ENCODE peak calls at places on chromosomes 13 and 19, in eight cellular contexts. S is cardiac muscle cell, H is GM13977, G is suprapubic skin, E is colonic mucosa, J is upper lobe of left lung, A is epithelial cell of esophagus, T is neural crest cell. F is an unnamed sample.

GRCh38 chr19:47107201-47107952 is 6.2 kb downstream of the ZC3H4 start:
- DNase-seq in S (no peak), H (no peak), G (no peak), E (peak), J (no peak), A (peak), T (no peak), F (no peak)

GRCh38 chr13:109922518-109922917 is 136.1 kb upstream of the IRS2 start:
- DNase-seq in S (no peak), H (no peak), G (no peak), E (no peak), J (no peak), A (peak), T (no peak), F (no peak)

GRCh38 chr19:35689836-35690235 is 14.5 kb upstream of the ZBTB32 start:
- DNase-seq in S (no peak), H (no peak), G (no peak), E (no peak), J (no peak), A (no peak), T (no peak), F (no peak)

GRCh38 chr13:36822786-36823185 is 3.8 kb downstream of the RFXAP start:
- DNase-seq in S (no peak), H (no peak), G (no peak), E (no peak), J (no peak), A (no peak), T (no peak), F (no peak)

GRCh38 chr13:73880365-73880764 is 253.8 kb downstream of the KLF12 start:
- DNase-seq in S (no peak), H (no peak), G (no peak), E (no peak), J (no peak), A (peak), T (no peak), F (no peak)

GRCh38 chr19:5799247-5800241 is 5.3 kb upstream of the NRTN start:
- DNase-seq in S (no peak), H (no peak), G (no peak), E (peak), J (peak), A (no peak), T (no peak), F (no peak)

GRCh38 chr19:19443902-19444693 is 38.6 kb downstream of the GATAD2A start:
- DNase-seq in S (no peak), H (no peak), G (no peak), E (no peak), J (no peak), A (no peak), T (no peak), F (no peak)

GRCh38 chr19:35153701-35154534 is 617 bp upstream of the FXYD5 start:
- DNase-seq in S (peak), H (peak), G (peak), E (peak), J (peak), A (peak), T (peak), F (peak)

GRCh38 chr19:35585844-35586243 is at the start of gene PMIS2:
- DNase-seq in S (no peak), H (no peak), G (no peak), E (no peak), J (no peak), A (no peak), T (no peak), F (no peak)

GRCh38 chr13:29474991-29475390 is 120.5 kb downstream of the SLC7A1 start:
- DNase-seq in S (no peak), H (no peak), G (no peak), E (no peak), J (no peak), A (peak), T (no peak), F (no peak)

GRCh38 chr19:40607311-40607871 is 6.2 kb downstream of the LTBP4 start:
- DNase-seq in S (no peak), H (no peak), G (no peak), E (peak), J (peak), A (no peak), T (no peak), F (no peak)

GRCh38 chr19:52343548-52343947 is 7.5 kb downstream of the ZNF610 start:
- DNase-seq in S (peak), H (no peak), G (no peak), E (peak), J (no peak), A (peak), T (peak), F (peak)

GRCh38 chr19:2750739-2751437 is 11.1 kb upstream of the SLC39A3 start:
- DNase-seq in S (no peak), H (no peak), G (no peak), E (no peak), J (no peak), A (no peak), T (no peak), F (no peak)

GRCh38 chr19:15429825-15430467 is 11.2 kb upstream of the AKAP8L start:
- DNase-seq in S (no peak), H (no peak), G (peak), E (no peak), J (no peak), A (no peak), T (no peak), F (no peak)

GRCh38 chr19:58519087-58519354 is 589 bp downstream of the ZBTB45 start:
- DNase-seq in S (peak), H (peak), G (no peak), E (peak), J (no peak), A (peak), T (peak), F (peak)

GRCh38 chr19:17107546-17108452 is 32.2 kb downstream of the MYO9B start:
- DNase-seq in S (no peak), H (no peak), G (peak), E (peak), J (peak), A (peak), T (no peak), F (no peak)

GRCh38 chr19:17553256-17553655 is 2.2 kb upstream of the COLGALT1 start:
- DNase-seq in S (no peak), H (no peak), G (no peak), E (peak), J (no peak), A (peak), T (no peak), F (no peak)

GRCh38 chr19:46976845-46977320 is 42.8 kb upstream of the NPAS1 start:
- DNase-seq in S (peak), H (no peak), G (no peak), E (no peak), J (no peak), A (no peak), T (no peak), F (no peak)

GRCh38 chr13:78604782-78605611 is 1.6 kb upstream of the POU4F1 start:
- DNase-seq in S (no peak), H (no peak), G (no peak), E (no peak), J (no peak), A (peak), T (no peak), F (no peak)

GRCh38 chr13:25213716-25214115 is 41.6 kb upstream of the AMER2 start:
- DNase-seq in S (no peak), H (no peak), G (no peak), E (no peak), J (no peak), A (peak), T (no peak), F (no peak)

GRCh38 chr13:98717256-98717655 is 35.2 kb downstream of the SLC15A1 start:
- DNase-seq in S (no peak), H (no peak), G (no peak), E (no peak), J (no peak), A (no peak), T (no peak), F (no peak)

GRCh38 chr19:5536337-5536894 is 31.3 kb downstream of the TINCR start:
- DNase-seq in S (peak), H (no peak), G (no peak), E (no peak), J (peak), A (peak), T (peak), F (no peak)

GRCh38 chr19:7811989-7812388 is 18.0 kb upstream of the EVI5L start:
- DNase-seq in S (no peak), H (no peak), G (no peak), E (no peak), J (no peak), A (peak), T (no peak), F (no peak)

GRCh38 chr13:30466841-30467252 is 1.1 kb upstream of the HMGB1 start:
- DNase-seq in S (no peak), H (no peak), G (no peak), E (no peak), J (no peak), A (no peak), T (no peak), F (no peak)

GRCh38 chr13:110283661-110284516 is 23.1 kb downstream of the COL4A1 start:
- DNase-seq in S (no peak), H (no peak), G (no peak), E (no peak), J (no peak), A (no peak), T (no peak), F (no peak)

GRCh38 chr13:41034862-41035261 is 15.7 kb upstream of the ELF1 start:
- DNase-seq in S (no peak), H (no peak), G (no peak), E (no peak), J (no peak), A (no peak), T (no peak), F (no peak)

GRCh38 chr19:47086280-47086679 is 27.3 kb downstream of the ZC3H4 start:
- DNase-seq in S (no peak), H (no peak), G (no peak), E (no peak), J (no peak), A (no peak), T (no peak), F (no peak)

GRCh38 chr19:37738371-37738770 is 18.8 kb upstream of the ZNF607 start:
- DNase-seq in S (no peak), H (no peak), G (no peak), E (no peak), J (no peak), A (no peak), T (no peak), F (no peak)

GRCh38 chr19:2188708-2189385 is 25.1 kb downstream of the DOT1L start:
- DNase-seq in S (no peak), H (no peak), G (no peak), E (no peak), J (peak), A (peak), T (no peak), F (no peak)

GRCh38 chr13:37627428-37627827 is 28.9 kb upstream of the POSTN start:
- DNase-seq in S (no peak), H (no peak), G (no peak), E (no peak), J (no peak), A (no peak), T (no peak), F (no peak)

GRCh38 chr19:17037966-17038500 is 11.4 kb upstream of the CPAMD8 start:
- DNase-seq in S (no peak), H (no peak), G (no peak), E (no peak), J (no peak), A (no peak), T (no peak), F (no peak)

GRCh38 chr19:17091758-17092333 is 16.3 kb downstream of the MYO9B start:
- DNase-seq in S (no peak), H (no peak), G (no peak), E (peak), J (peak), A (no peak), T (no peak), F (no peak)

GRCh38 chr13:110047511-110047910 is 259.4 kb downstream of the COL4A1 start:
- DNase-seq in S (peak), H (no peak), G (no peak), E (peak), J (no peak), A (peak), T (no peak), F (no peak)

GRCh38 chr13:60164490-60164889 is 762 bp upstream of the DIAPH3 start:
- DNase-seq in S (no peak), H (no peak), G (no peak), E (peak), J (no peak), A (peak), T (no peak), F (no peak)

GRCh38 chr19:18292460-18292809 is 11.0 kb upstream of the JUND start:
- DNase-seq in S (no peak), H (no peak), G (no peak), E (peak), J (no peak), A (peak), T (peak), F (no peak)

GRCh38 chr19:20969498-20969897 is 46.4 kb downstream of the ZNF85 start:
- DNase-seq in S (no peak), H (no peak), G (no peak), E (no peak), J (no peak), A (peak), T (no peak), F (no peak)

GRCh38 chr19:1041272-1041834 is 1.4 kb downstream of the ABCA7 start:
- DNase-seq in S (no peak), H (no peak), G (no peak), E (no peak), J (no peak), A (no peak), T (no peak), F (no peak)

GRCh38 chr19:1040476-1041271 is 767 bp downstream of the ABCA7 start:
- DNase-seq in S (peak), H (peak), G (peak), E (peak), J (peak), A (peak), T (peak), F (peak)

GRCh38 chr19:1038995-1039645 is 787 bp upstream of the ABCA7 start:
- DNase-seq in S (no peak), H (no peak), G (no peak), E (no peak), J (peak), A (peak), T (no peak), F (no peak)

GRCh38 chr19:1041835-1042685 is 2.2 kb downstream of the ABCA7 start:
- DNase-seq in S (no peak), H (no peak), G (no peak), E (peak), J (peak), A (no peak), T (no peak), F (no peak)

DNA sequence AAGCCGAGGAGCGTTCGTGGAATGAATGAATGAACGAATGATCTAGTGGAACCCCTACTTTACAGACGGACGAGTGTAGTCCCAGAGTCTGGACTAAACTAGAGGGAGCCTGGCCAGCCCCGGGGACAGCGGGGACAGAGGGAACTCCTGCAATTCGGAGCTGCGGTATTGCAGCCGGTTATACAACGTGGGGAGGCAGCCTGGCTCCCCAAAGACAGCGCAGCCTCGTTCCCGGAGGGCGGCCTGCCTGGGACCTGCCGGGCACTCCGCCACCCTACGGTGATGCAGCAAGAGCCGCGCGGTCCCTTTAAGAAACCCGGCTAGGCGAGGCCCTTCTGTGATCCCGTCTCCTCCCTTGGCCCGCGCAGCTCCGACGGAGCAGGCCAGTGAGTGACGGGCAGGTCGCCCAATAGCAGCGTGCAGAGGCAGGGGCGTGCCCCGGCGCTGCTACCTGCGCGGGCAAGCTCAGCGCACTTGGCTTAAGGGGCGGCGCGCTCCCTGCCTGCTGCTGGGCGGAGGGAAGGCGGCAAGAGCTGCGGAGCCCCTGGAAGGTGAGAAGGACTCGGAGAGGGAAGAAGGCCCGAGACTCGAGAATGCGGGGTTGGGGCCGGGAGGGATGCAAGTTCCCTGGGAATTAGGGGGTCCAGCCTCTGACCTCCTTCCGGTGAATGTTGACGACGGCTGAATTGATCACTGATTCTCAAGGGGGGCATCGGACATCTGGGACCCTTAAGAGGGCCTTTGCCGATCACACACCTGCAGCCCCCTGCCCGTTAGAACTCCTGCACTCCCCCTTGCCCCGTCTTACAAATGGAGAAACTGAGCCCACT is at the start of gene ABCA7:
- DNase-seq in S (peak), H (peak), G (peak), E (peak), J (peak), A (peak), T (peak), F (peak)
- TF ChIP-seq CTCF in S (no peak), H (no peak), G (no peak), E (no peak), J (no peak), A (no peak), T (peak), F (no peak)

GRCh38 chr13:33262069-33262487 is 23.5 kb downstream of the STARD13 start:
- DNase-seq in S (no peak), H (no peak), G (no peak), E (peak), J (peak), A (peak), T (no peak), F (no peak)
- TF ChIP-seq CTCF in S (no peak), H (no peak), G (no peak), E (no peak), J (no peak), A (no peak), T (no peak), F (no peak)

GRCh38 chr19:50838239-50838638 is 4.9 kb upstream of the KLK15 start:
- DNase-seq in S (no peak), H (peak), G (no peak), E (no peak), J (no peak), A (no peak), T (no peak), F (no peak)
- TF ChIP-seq CTCF in S (peak), H (peak), G (no peak), E (no peak), J (no peak), A (peak), T (no peak), F (no peak)

GRCh38 chr13:21909331-21909730 is 238.5 kb downstream of the FGF9 start:
- DNase-seq in S (no peak), H (no peak), G (no peak), E (no peak), J (no peak), A (peak), T (no peak), F (no peak)

GRCh38 chr13:21911916-21912315 is 241.0 kb downstream of the FGF9 start:
- DNase-seq in S (no peak), H (no peak), G (no peak), E (no peak), J (no peak), A (no peak), T (no peak), F (no peak)

GRCh38 chr13:21917046-21918010 is 246.5 kb downstream of the FGF9 start:
- DNase-seq in S (no peak), H (no peak), G (no peak), E (no peak), J (no peak), A (no peak), T (no peak), F (no peak)

GRCh38 chr13:21913010-21913409 is 242.1 kb downstream of the FGF9 start:
- DNase-seq in S (peak), H (no peak), G (no peak), E (no peak), J (peak), A (no peak), T (no peak), F (no peak)
- TF ChIP-seq CTCF in S (no peak), H (no peak), G (no peak), E (no peak), J (no peak), A (no peak), T (no peak), F (no peak)

DNA sequence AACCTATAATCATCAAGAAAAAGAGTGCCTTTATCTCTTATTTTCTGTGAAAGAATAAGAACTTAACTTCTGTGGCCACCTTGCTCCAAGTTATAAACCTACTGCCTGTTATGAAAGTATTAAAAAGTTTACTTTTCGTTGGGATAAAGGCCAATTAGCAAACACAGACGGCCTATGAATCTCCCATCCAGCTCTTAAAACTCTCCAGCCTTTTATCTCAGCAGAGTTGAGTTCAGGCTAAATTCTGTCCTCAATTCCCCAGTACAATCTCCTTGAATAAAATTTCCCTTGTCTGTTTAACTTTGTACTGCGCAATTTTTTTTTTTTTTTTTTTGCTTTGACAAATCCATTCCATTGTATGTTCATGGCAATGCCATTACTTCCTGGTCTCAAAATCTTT is 1058.4 kb downstream of the SLITRK5 start:
- DNase-seq in S (no peak), H (no peak), G (no peak), E (no peak), J (no peak), A (no peak), T (no peak), F (no peak)
- TF ChIP-seq CTCF in S (no peak), H (no peak), G (no peak), E (no peak), J (no peak), A (no peak), T (no peak), F (no peak)

DNA sequence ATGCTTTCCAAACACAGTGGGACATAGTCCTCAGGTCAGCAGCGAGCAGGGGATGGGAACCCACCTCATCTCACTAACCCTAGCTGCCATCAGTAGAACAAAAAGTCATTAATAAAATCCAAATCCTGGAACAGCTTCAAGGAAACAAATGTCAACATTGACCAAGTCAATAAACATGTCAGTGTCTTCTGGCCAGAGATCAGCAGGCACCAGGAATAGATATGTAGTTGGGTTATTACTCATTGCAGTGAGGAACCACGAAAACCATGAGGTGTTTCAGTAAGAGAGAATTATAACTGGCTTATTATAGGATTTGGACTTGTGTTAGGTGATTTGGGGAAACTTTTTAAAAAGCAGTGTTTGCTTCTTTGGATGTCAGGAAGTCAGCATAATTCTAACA is 17.1 kb upstream of the CD33 start:
- DNase-seq in S (no peak), H (no peak), G (no peak), E (no peak), J (no peak), A (no peak), T (no peak), F (no peak)
- TF ChIP-seq CTCF in S (no peak), H (no peak), G (no peak), E (no peak), J (no peak), A (no peak), T (no peak), F (no peak)

GRCh38 chr13:100872761-100873160 is 198.2 kb upstream of the TMTC4 start:
- DNase-seq in S (no peak), H (no peak), G (no peak), E (no peak), J (no peak), A (no peak), T (no peak), F (no peak)
- TF ChIP-seq CTCF in S (no peak), H (no peak), G (no peak), E (no peak), J (no peak), A (no peak), T (no peak), F (no peak)

F was measured in natural killer cell.